ENCODE peak calls at places on chromosomes 16 and 17, in ten cellular contexts. O is breast epithelium; A is OCI-LY7; G is tibial nerve; D is mammary epithelial cell; E is upper lobe of right lung; W is heart right ventricle; K is HCT116; L is uterus; J is CD8-positive, alpha-beta T cell. X is an unnamed sample. For H3K4me1, the result is how much of the 10 kb centered on the place peaks cover.

GRCh38 chr16:65285128-65286120 is 163.6 kb upstream of the CDH11 start:
- DNase-seq in O (no peak), A (no peak), G (no peak), D (no peak), E (no peak), W (peak), K (no peak), L (no peak), J (no peak), X (no peak)

GRCh38 chr16:21001262-21001661 is 100.7 kb downstream of the LYRM1 start:
- DNase-seq in O (no peak), A (peak), G (no peak), D (no peak), E (no peak), W (no peak), K (peak), L (no peak), J (no peak), X (no peak)

GRCh38 chr17:17387461-17388362 is 84.5 kb downstream of the NT5M start:
- DNase-seq in O (no peak), A (peak), G (no peak), D (peak), E (peak), W (no peak), K (peak), L (no peak), J (no peak), X (no peak)

GRCh38 chr17:5809056-5809455 is 224.7 kb upstream of the NLRP1 start:
- DNase-seq in O (no peak), A (no peak), G (no peak), D (no peak), E (no peak), W (no peak), K (no peak), L (no peak), J (no peak), X (no peak)

GRCh38 chr16:1541293-1542165 is 8.1 kb downstream of the TMEM204 start:
- DNase-seq in O (no peak), A (no peak), G (no peak), D (no peak), E (no peak), W (no peak), K (no peak), L (no peak), J (no peak), X (no peak)

GRCh38 chr17:19753049-19753444 is 4.9 kb upstream of the ALDH3A1 start:
- DNase-seq in O (peak), A (no peak), G (no peak), D (peak), E (peak), W (peak), K (peak), L (no peak), J (no peak), X (peak)

GRCh38 chr17:933168-934083 is 46.1 kb downstream of the NXN start:
- DNase-seq in O (peak), A (no peak), G (no peak), D (peak), E (peak), W (no peak), K (peak), L (peak), J (no peak), X (no peak)

GRCh38 chr17:6677946-6678345 is 26.4 kb downstream of the C17orf100 start:
- DNase-seq in O (no peak), A (no peak), G (no peak), D (no peak), E (no peak), W (no peak), K (no peak), L (no peak), J (no peak), X (no peak)

GRCh38 chr16:53061701-53062159 is 6.9 kb downstream of the CHD9 start:
- DNase-seq in O (no peak), A (peak), G (no peak), D (no peak), E (peak), W (no peak), K (no peak), L (no peak), J (no peak), X (no peak)

GRCh38 chr16:21208831-21209230 is 2.5 kb downstream of the ZP2 start:
- DNase-seq in O (no peak), A (no peak), G (no peak), D (no peak), E (no peak), W (no peak), K (no peak), L (no peak), J (no peak), X (no peak)

GRCh38 chr16:29680180-29680598 is 1.2 kb downstream of the QPRT start:
- DNase-seq in O (no peak), A (no peak), G (no peak), D (no peak), E (no peak), W (no peak), K (no peak), L (no peak), J (no peak), X (no peak)

GRCh38 chr16:72013888-72014538 is 5.5 kb downstream of the DHODH start:
- DNase-seq in O (no peak), A (no peak), G (no peak), D (no peak), E (no peak), W (peak), K (no peak), L (no peak), J (no peak), X (no peak)

GRCh38 chr17:41140360-41141132 is at the start of gene KRTAP4-6:
- DNase-seq in O (no peak), A (no peak), G (no peak), D (peak), E (no peak), W (no peak), K (no peak), L (no peak), J (no peak), X (no peak)

GRCh38 chr17:40034426-40035161 is 19.4 kb downstream of the CSF3 start:
- DNase-seq in O (no peak), A (no peak), G (no peak), D (no peak), E (no peak), W (no peak), K (no peak), L (no peak), J (no peak), X (no peak)

GRCh38 chr17:67855504-67856324 is 30.4 kb downstream of the BPTF start:
- DNase-seq in O (no peak), A (peak), G (no peak), D (no peak), E (no peak), W (no peak), K (no peak), L (no peak), J (no peak), X (no peak)

GRCh38 chr17:28968269-28968913 is 17.1 kb upstream of the PHF12 start:
- DNase-seq in O (no peak), A (no peak), G (no peak), D (no peak), E (no peak), W (no peak), K (no peak), L (no peak), J (no peak), X (no peak)

GRCh38 chr17:80430446-80431245 is 15.7 kb downstream of the ENDOV start:
- DNase-seq in O (no peak), A (no peak), G (no peak), D (no peak), E (peak), W (no peak), K (no peak), L (no peak), J (no peak), X (no peak)

GRCh38 chr17:64780096-64781012 is 118.2 kb upstream of the SMURF2 start:
- DNase-seq in O (peak), A (no peak), G (no peak), D (peak), E (peak), W (peak), K (peak), L (no peak), J (peak), X (no peak)

GRCh38 chr17:20156196-20157077 is 147.3 kb downstream of the SPECC1 start:
- DNase-seq in O (peak), A (peak), G (no peak), D (peak), E (peak), W (no peak), K (peak), L (peak), J (no peak), X (no peak)

GRCh38 chr17:57985675-57985974 is 2.4 kb downstream of the VEZF1 start:
- DNase-seq in O (no peak), A (no peak), G (no peak), D (peak), E (no peak), W (no peak), K (no peak), L (no peak), J (no peak), X (no peak)

GRCh38 chr16:23768581-23768980 is 13.8 kb downstream of the CHP2 start:
- DNase-seq in O (no peak), A (no peak), G (no peak), D (peak), E (no peak), W (no peak), K (no peak), L (no peak), J (peak), X (no peak)

GRCh38 chr17:48459070-48459469 is 29.1 kb upstream of the SKAP1 start:
- DNase-seq in O (no peak), A (no peak), G (no peak), D (no peak), E (no peak), W (no peak), K (no peak), L (no peak), J (no peak), X (no peak)

GRCh38 chr17:57553525-57553924 is 191.6 kb downstream of the CCDC182 start:
- DNase-seq in O (no peak), A (no peak), G (no peak), D (no peak), E (no peak), W (no peak), K (no peak), L (no peak), J (no peak), X (no peak)

GRCh38 chr17:56441331-56441730 is 152.2 kb upstream of the NOG start:
- DNase-seq in O (no peak), A (no peak), G (no peak), D (peak), E (no peak), W (no peak), K (no peak), L (no peak), J (no peak), X (no peak)

GRCh38 chr16:30064746-30065111 is 831 bp upstream of the ALDOA start:
- DNase-seq in O (peak), A (no peak), G (peak), D (no peak), E (peak), W (no peak), K (no peak), L (peak), J (no peak), X (no peak)

GRCh38 chr16:56641166-56641565 is 2.7 kb downstream of the MT1A start:
- DNase-seq in O (no peak), A (no peak), G (no peak), D (no peak), E (no peak), W (no peak), K (no peak), L (no peak), J (no peak), X (no peak)

GRCh38 chr16:138049-138417 is 440 bp downstream of the NPRL3 start:
- DNase-seq in O (no peak), A (peak), G (no peak), D (no peak), E (peak), W (peak), K (no peak), L (peak), J (peak), X (no peak)

GRCh38 chr17:5257124-5257523 is 22.5 kb upstream of the SCIMP start:
- DNase-seq in O (no peak), A (no peak), G (no peak), D (no peak), E (no peak), W (no peak), K (no peak), L (no peak), J (no peak), X (no peak)

GRCh38 chr16:30104492-30104891 is 8.5 kb upstream of the YPEL3 start:
- DNase-seq in O (peak), A (no peak), G (no peak), D (no peak), E (peak), W (no peak), K (no peak), L (no peak), J (no peak), X (no peak)

GRCh38 chr16:85479972-85480726 is 133.0 kb upstream of the GSE1 start:
- DNase-seq in O (no peak), A (peak), G (no peak), D (no peak), E (peak), W (no peak), K (no peak), L (no peak), J (no peak), X (no peak)

GRCh38 chr17:71327376-71328059 is 793.3 kb upstream of the SOX9 start:
- DNase-seq in O (no peak), A (no peak), G (no peak), D (peak), E (no peak), W (no peak), K (no peak), L (no peak), J (no peak), X (no peak)

GRCh38 chr17:50511058-50511457 is 2.8 kb downstream of the MYCBPAP start:
- DNase-seq in O (no peak), A (no peak), G (no peak), D (no peak), E (no peak), W (no peak), K (no peak), L (no peak), J (no peak), X (no peak)

GRCh38 chr16:28589930-28590329 is 6.9 kb downstream of the SULT1A2 start:
- DNase-seq in O (no peak), A (no peak), G (no peak), D (no peak), E (no peak), W (no peak), K (no peak), L (no peak), J (no peak), X (no peak)

GRCh38 chr17:9432121-9432866 is 143.3 kb downstream of the STX8 start:
- DNase-seq in O (no peak), A (no peak), G (no peak), D (no peak), E (no peak), W (no peak), K (no peak), L (no peak), J (no peak), X (no peak)

GRCh38 chr17:2335726-2336214 is 487 bp downstream of the TSR1 start:
- DNase-seq in O (no peak), A (no peak), G (no peak), D (no peak), E (no peak), W (no peak), K (no peak), L (no peak), J (no peak), X (peak)

GRCh38 chr17:9239260-9239820 is 218.0 kb downstream of the NTN1 start:
- DNase-seq in O (no peak), A (no peak), G (no peak), D (no peak), E (no peak), W (no peak), K (no peak), L (no peak), J (no peak), X (no peak)

GRCh38 chr17:19306160-19307111 is 56.1 kb downstream of the B9D1 start:
- DNase-seq in O (no peak), A (peak), G (no peak), D (no peak), E (peak), W (no peak), K (no peak), L (no peak), J (peak), X (peak)

GRCh38 chr16:10831899-10832886 is 13.6 kb upstream of the TVP23A start:
- DNase-seq in O (no peak), A (peak), G (peak), D (no peak), E (peak), W (no peak), K (no peak), L (no peak), J (no peak), X (no peak)

GRCh38 chr16:10835281-10835931 is 16.8 kb upstream of the TVP23A start:
- DNase-seq in O (no peak), A (no peak), G (no peak), D (no peak), E (peak), W (no peak), K (no peak), L (no peak), J (no peak), X (no peak)

GRCh38 chr16:10834766-10835165 is 16.2 kb upstream of the TVP23A start:
- DNase-seq in O (no peak), A (no peak), G (no peak), D (no peak), E (peak), W (no peak), K (no peak), L (no peak), J (no peak), X (no peak)

GRCh38 chr16:10834130-10834529 is 15.5 kb upstream of the TVP23A start:
- DNase-seq in O (no peak), A (no peak), G (no peak), D (no peak), E (peak), W (no peak), K (no peak), L (no peak), J (no peak), X (no peak)

DNA sequence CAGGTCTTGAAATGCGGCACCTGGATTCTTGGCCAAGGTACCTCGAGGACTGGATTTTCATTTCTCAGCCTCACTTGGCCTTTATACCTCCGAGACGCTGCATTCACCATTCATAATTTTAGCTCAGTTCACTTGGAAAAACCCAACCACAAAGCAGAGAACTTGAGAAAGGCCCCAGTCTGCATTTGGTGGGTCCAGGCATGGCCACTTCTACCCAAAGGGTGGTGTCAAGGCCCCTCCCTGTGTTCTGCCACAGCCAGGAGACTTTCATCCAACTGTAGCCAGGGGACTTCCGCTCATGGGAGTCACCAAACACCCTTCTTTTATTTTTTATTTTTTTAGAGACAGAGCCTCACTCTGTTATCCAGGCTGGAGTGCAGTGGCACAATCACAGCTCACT is 14.7 kb upstream of the TVP23A start:
- DNase-seq in O (no peak), A (no peak), G (no peak), D (no peak), E (peak), W (no peak), K (no peak), L (no peak), J (no peak), X (no peak)
- H3K4me1 ChIP-seq in O (under half), A (under half), G (under half), D (under half), E (under half), W (under half), K (under half), L (under half), J (under half), X (under half)

GRCh38 chr16:70591609-70592008 is 54.8 kb upstream of the IL34 start:
- DNase-seq in O (no peak), A (no peak), G (no peak), D (no peak), E (no peak), W (no peak), K (no peak), L (no peak), J (no peak), X (no peak)

GRCh38 chr16:70590722-70591438 is 55.5 kb upstream of the IL34 start:
- DNase-seq in O (no peak), A (no peak), G (peak), D (no peak), E (no peak), W (peak), K (no peak), L (peak), J (no peak), X (no peak)

GRCh38 chr16:70594569-70594968 is 51.8 kb upstream of the IL34 start:
- DNase-seq in O (peak), A (no peak), G (peak), D (peak), E (peak), W (peak), K (no peak), L (peak), J (no peak), X (no peak)

GRCh38 chr16:70592106-70592571 is 54.2 kb upstream of the IL34 start:
- DNase-seq in O (peak), A (no peak), G (no peak), D (no peak), E (no peak), W (peak), K (no peak), L (peak), J (no peak), X (peak)

DNA sequence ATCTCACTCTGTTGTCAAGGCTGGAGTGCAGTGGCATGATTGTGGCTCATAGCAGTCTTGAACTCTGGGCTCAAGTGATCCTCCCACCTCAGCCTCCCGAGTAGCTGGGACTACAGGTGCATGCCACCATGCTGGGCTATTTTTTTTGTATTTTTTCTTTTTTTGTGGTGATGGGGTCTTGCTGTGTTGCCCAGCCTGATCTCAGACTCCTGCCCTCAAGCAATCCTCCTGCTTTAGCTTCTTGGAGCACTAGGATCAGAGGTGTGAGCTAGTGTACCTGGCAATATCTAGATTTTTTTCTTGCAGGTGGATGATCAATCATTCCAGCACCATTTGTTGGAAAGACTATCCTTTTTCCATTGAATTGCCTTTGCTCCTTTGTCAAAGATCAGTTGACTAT is 52.8 kb upstream of the IL34 start:
- DNase-seq in O (no peak), A (no peak), G (no peak), D (no peak), E (no peak), W (no peak), K (no peak), L (no peak), J (no peak), X (no peak)
- H3K4me1 ChIP-seq in O (under half), A (under half), G (half or more), D (under half), E (under half), W (under half), K (under half), L (under half), J (under half), X (under half)

GRCh38 chr17:72719206-72719581 is 373.3 kb downstream of the SLC39A11 start:
- DNase-seq in O (no peak), A (no peak), G (no peak), D (no peak), E (no peak), W (no peak), K (no peak), L (no peak), J (no peak), X (no peak)
- H3K4me1 ChIP-seq in O (under half), A (under half), G (under half), D (under half), E (under half), W (under half), K (half or more), L (under half), J (under half), X (under half)

GRCh38 chr17:73307130-73307529 is 4.7 kb downstream of the CDC42EP4 start:
- DNase-seq in O (peak), A (no peak), G (no peak), D (no peak), E (peak), W (no peak), K (no peak), L (no peak), J (no peak), X (peak)
- H3K4me1 ChIP-seq in O (under half), A (under half), G (half or more), D (half or more), E (half or more), W (half or more), K (half or more), L (under half), J (under half), X (under half)